ENCODE peak calls at places on chromosomes 4 and X, in nine cellular contexts. P, Y, B, Z, E, D, U, S and F are unnamed samples.

GRCh38 chr4:30979402-30979801 is 259.2 kb downstream of the PCDH7 start:
- DNase-seq in P (no peak), Y (no peak), B (no peak), Z (no peak), E (no peak), D (no peak), U (no peak), S (no peak), F (no peak)

GRCh38 chr4:11669156-11669555 is 240.5 kb upstream of the HS3ST1 start:
- DNase-seq in P (no peak), Y (no peak), B (no peak), Z (no peak), E (no peak), D (no peak), U (no peak), S (no peak), F (no peak)

GRCh38 chrX:86171366-86171765 is 23.1 kb downstream of the DACH2 start:
- DNase-seq in P (no peak), Y (no peak), B (peak; percentile 9), Z (no peak), E (peak; percentile 2), D (no peak), U (no peak), S (no peak), F (no peak)

GRCh38 chrX:41459714-41460113 is 12.6 kb downstream of the NYX start:
- DNase-seq in P (no peak), Y (no peak), B (no peak), Z (no peak), E (no peak), D (no peak), U (no peak), S (no peak), F (no peak)

GRCh38 chrX:25034889-25035288 is 19.1 kb upstream of the ARX start:
- DNase-seq in P (no peak), Y (no peak), B (no peak), Z (no peak), E (no peak), D (no peak), U (no peak), S (no peak), F (no peak)

GRCh38 chr4:169079942-169080827 is 70.1 kb upstream of the CBR4 start:
- DNase-seq in P (no peak), Y (no peak), B (no peak), Z (peak; percentile 57), E (peak; percentile 73), D (no peak), U (no peak), S (peak; percentile 52), F (no peak)

GRCh38 chrX:10636337-10636736 is 16.0 kb upstream of the MID1 start:
- DNase-seq in P (peak; percentile 28), Y (peak; percentile 55), B (peak; percentile 58), Z (no peak), E (no peak), D (no peak), U (peak; percentile 59), S (peak; percentile 26), F (no peak)

GRCh38 chr4:94882756-94883155 is 125.0 kb downstream of the BMPR1B start:
- DNase-seq in P (no peak), Y (no peak), B (no peak), Z (no peak), E (no peak), D (no peak), U (no peak), S (no peak), F (no peak)

GRCh38 chr4:75598390-75598789 is 31.9 kb downstream of the CDKL2 start:
- DNase-seq in P (no peak), Y (peak; percentile 8), B (no peak), Z (no peak), E (peak; percentile 45), D (no peak), U (no peak), S (no peak), F (no peak)

GRCh38 chr4:113537183-113537977 is 224.2 kb downstream of the CAMK2D start:
- DNase-seq in P (no peak), Y (no peak), B (peak; percentile 81), Z (no peak), E (no peak), D (no peak), U (no peak), S (peak; percentile 38), F (peak; percentile 60)

GRCh38 chr4:159534655-159535054 is 431.8 kb downstream of the RAPGEF2 start:
- DNase-seq in P (no peak), Y (no peak), B (no peak), Z (no peak), E (no peak), D (no peak), U (no peak), S (no peak), F (no peak)

GRCh38 chr4:138458751-138459150 is 216.6 kb upstream of the SLC7A11 start:
- DNase-seq in P (no peak), Y (no peak), B (no peak), Z (no peak), E (peak; percentile 31), D (no peak), U (no peak), S (no peak), F (no peak)

GRCh38 chrX:8632949-8633348 is 99.0 kb downstream of the ANOS1 start:
- DNase-seq in P (no peak), Y (no peak), B (no peak), Z (no peak), E (no peak), D (peak; percentile 17), U (no peak), S (no peak), F (no peak)

GRCh38 chr4:5139141-5139540 is 87.9 kb downstream of the STK32B start:
- DNase-seq in P (no peak), Y (no peak), B (no peak), Z (no peak), E (no peak), D (no peak), U (no peak), S (no peak), F (no peak)

GRCh38 chr4:90503677-90504076 is 376.5 kb downstream of the CCSER1 start:
- DNase-seq in P (no peak), Y (no peak), B (no peak), Z (no peak), E (no peak), D (no peak), U (no peak), S (no peak), F (no peak)

GRCh38 chr4:144709159-144709558 is 63.2 kb downstream of the HHIP start:
- DNase-seq in P (no peak), Y (no peak), B (no peak), Z (no peak), E (no peak), D (no peak), U (peak; percentile 43), S (no peak), F (no peak)

GRCh38 chr4:41061482-41062185 is 152.7 kb downstream of the APBB2 start:
- DNase-seq in P (no peak), Y (no peak), B (no peak), Z (no peak), E (no peak), D (no peak), U (no peak), S (no peak), F (no peak)

GRCh38 chrX:150100261-150100660 is 162.0 kb upstream of the EOLA2 start:
- DNase-seq in P (no peak), Y (no peak), B (no peak), Z (no peak), E (no peak), D (no peak), U (no peak), S (no peak), F (no peak)

GRCh38 chrX:153463556-153463955 is 6.8 kb downstream of the HAUS7 start:
- DNase-seq in P (no peak), Y (no peak), B (no peak), Z (no peak), E (no peak), D (no peak), U (no peak), S (no peak), F (no peak)

GRCh38 chr4:128123036-128123435 is 61.9 kb downstream of the LARP1B start:
- DNase-seq in P (no peak), Y (no peak), B (no peak), Z (no peak), E (no peak), D (no peak), U (no peak), S (no peak), F (no peak)

GRCh38 chr4:83107636-83108035 is 6.9 kb downstream of the PLAC8 start:
- DNase-seq in P (no peak), Y (no peak), B (no peak), Z (no peak), E (no peak), D (no peak), U (no peak), S (no peak), F (no peak)

GRCh38 chrX:54921427-54922021 is 900 bp downstream of the TRO start:
- DNase-seq in P (peak; percentile 47), Y (no peak), B (peak; percentile 78), Z (peak; percentile 40), E (no peak), D (peak; percentile 62), U (no peak), S (peak; percentile 75), F (peak; percentile 56)

GRCh38 chr4:160009656-160010493 is 907.0 kb downstream of the RAPGEF2 start:
- DNase-seq in P (no peak), Y (no peak), B (no peak), Z (no peak), E (no peak), D (no peak), U (no peak), S (no peak), F (no peak)

GRCh38 chr4:33961751-33962150 is 2282.6 kb downstream of the ARAP2 start:
- DNase-seq in P (no peak), Y (no peak), B (no peak), Z (no peak), E (no peak), D (no peak), U (no peak), S (no peak), F (no peak)

GRCh38 chr4:55931833-55932232 is 16.9 kb upstream of the CEP135 start:
- DNase-seq in P (no peak), Y (no peak), B (no peak), Z (no peak), E (no peak), D (no peak), U (no peak), S (no peak), F (no peak)

GRCh38 chr4:48816971-48817370 is 13.9 kb upstream of the OCIAD1 start:
- DNase-seq in P (no peak), Y (no peak), B (no peak), Z (no peak), E (no peak), D (no peak), U (no peak), S (no peak), F (no peak)

GRCh38 chr4:10832989-10833635 is 148.5 kb upstream of the CLNK start:
- DNase-seq in P (no peak), Y (no peak), B (no peak), Z (no peak), E (no peak), D (peak; percentile 21), U (no peak), S (no peak), F (no peak)